ENCODE peak calls at places on chromosomes 13 and 19, in six cellular contexts. C, I, Y, J, H and G are unnamed samples.

GRCh38 chr13:95559100-95559499 is 6.6 kb downstream of the CLDN10 start:
- DNase-seq in Y (no peak), J (no peak), H (no peak), C (no peak), I (no peak), G (no peak)

GRCh38 chr19:518292-519231 is 11.3 kb downstream of the TPGS1 start:
- DNase-seq in J (peak; percentile 48), C (no peak), I (no peak), H (peak; percentile 43), Y (no peak), G (no peak)

GRCh38 chr19:6772028-6772865 is at the start of gene VAV1:
- DNase-seq in J (peak; percentile 65), H (peak; percentile 86), I (no peak), C (no peak), Y (no peak), G (no peak)

GRCh38 chr13:99380921-99381645 is 73.9 kb upstream of the GPR183 start:
- DNase-seq in I (no peak), J (peak; percentile 62), Y (no peak), C (peak; percentile 2), H (no peak), G (no peak)

GRCh38 chr13:114249062-114249461 is 14.4 kb downstream of the CDC16 start:
- DNase-seq in J (no peak), I (no peak), Y (no peak), C (no peak), H (no peak), G (no peak)

GRCh38 chr19:35407619-35408018 is 36.8 kb downstream of the GPR42 start:
- DNase-seq in Y (no peak), H (no peak), I (no peak), J (no peak), C (no peak), G (no peak)

GRCh38 chr13:19864339-19865309 is 1.2 kb upstream of the ZMYM5 start:
- DNase-seq in I (peak; percentile 68), H (peak; percentile 81), J (peak; percentile 59), Y (no peak), C (peak; percentile 66), G (peak; percentile 88)

GRCh38 chr13:52845334-52845761 is 3.1 kb downstream of the PCDH8 start:
- DNase-seq in I (no peak), C (no peak), J (no peak), Y (no peak), H (no peak), G (no peak)

GRCh38 chr13:83796364-83796763 is 85.9 kb downstream of the SLITRK1 start:
- DNase-seq in Y (no peak), I (no peak), J (no peak), C (no peak), H (no peak), G (no peak)

GRCh38 chr19:15048128-15048527 is 1.2 kb upstream of the CASP14 start:
- DNase-seq in I (no peak), J (no peak), Y (no peak), C (no peak), H (no peak), G (no peak)

GRCh38 chr19:4015705-4016402 is 8.3 kb downstream of the PIAS4 start:
- DNase-seq in I (no peak), C (no peak), H (no peak), J (no peak), Y (no peak), G (no peak)

GRCh38 chr13:104466016-104466415 is 1399.8 kb upstream of the SLC10A2 start:
- DNase-seq in I (no peak), H (no peak), Y (no peak), C (no peak), J (no peak), G (no peak)

GRCh38 chr19:17966497-17967257 is at the start of gene KCNN1:
- DNase-seq in J (no peak), Y (no peak), I (no peak), H (no peak), C (no peak), G (no peak)

GRCh38 chr13:31380728-31381127 is 181.0 kb downstream of the B3GLCT start:
- DNase-seq in H (no peak), Y (no peak), I (no peak), J (no peak), C (no peak), G (no peak)